ENCODE peak calls at places on chromosome 12, in ten cellular contexts. M, D, F, O, L, I, N, E, W and P are unnamed samples.

GRCh38 chr12:50218386-50218785 is 51.2 kb upstream of the CERS5 start:
- DNase-seq in M (no peak), D (no peak), F (no peak), O (peak), L (no peak), I (no peak), N (no peak), E (no peak), W (no peak), P (no peak)

GRCh38 chr12:46131729-46132128 is 137.1 kb downstream of the SLC38A1 start:
- DNase-seq in M (no peak), D (no peak), F (no peak), O (no peak), L (no peak), I (no peak), N (no peak), E (no peak), W (no peak), P (no peak)

GRCh38 chr12:131608740-131609665 is 101.9 kb upstream of the SFSWAP start:
- DNase-seq in M (peak), D (peak), F (peak), O (peak), L (peak), I (peak), N (peak), E (peak), W (peak), P (peak)

GRCh38 chr12:18578191-18578590 is 159.6 kb downstream of the PLCZ1 start:
- DNase-seq in M (no peak), D (no peak), F (no peak), O (no peak), L (peak), I (no peak), N (no peak), E (no peak), W (no peak), P (no peak)

GRCh38 chr12:9509464-9510166 is 98.1 kb downstream of the KLRB1 start:
- DNase-seq in M (no peak), D (peak), F (no peak), O (peak), L (no peak), I (no peak), N (no peak), E (no peak), W (no peak), P (no peak)

GRCh38 chr12:131205534-131205933 is 251.8 kb downstream of the ADGRD1 start:
- DNase-seq in M (no peak), D (no peak), F (no peak), O (no peak), L (no peak), I (peak), N (no peak), E (peak), W (no peak), P (no peak)

GRCh38 chr12:31325524-31325875 is 450 bp downstream of the SINHCAF start:
- DNase-seq in M (no peak), D (peak), F (peak), O (no peak), L (no peak), I (no peak), N (peak), E (peak), W (no peak), P (no peak)

GRCh38 chr12:57609781-57610552 is 1.3 kb upstream of the ARHGEF25 start:
- DNase-seq in M (no peak), D (no peak), F (no peak), O (no peak), L (no peak), I (no peak), N (no peak), E (no peak), W (peak), P (peak)

GRCh38 chr12:67773896-67774295 is 125.4 kb downstream of the DYRK2 start:
- DNase-seq in M (no peak), D (no peak), F (no peak), O (peak), L (peak), I (no peak), N (no peak), E (no peak), W (no peak), P (no peak)

GRCh38 chr12:114673169-114673833 is 10.7 kb downstream of the TBX3 start:
- DNase-seq in M (no peak), D (no peak), F (no peak), O (no peak), L (peak), I (no peak), N (no peak), E (no peak), W (no peak), P (no peak)

GRCh38 chr12:110874351-110874750 is 27.6 kb downstream of the CCDC63 start:
- DNase-seq in M (no peak), D (no peak), F (no peak), O (no peak), L (no peak), I (no peak), N (no peak), E (no peak), W (no peak), P (no peak)

GRCh38 chr12:130715150-130715995 is 726 bp downstream of the RIMBP2 start:
- DNase-seq in M (no peak), D (no peak), F (no peak), O (no peak), L (no peak), I (no peak), N (no peak), E (no peak), W (no peak), P (peak)

GRCh38 chr12:60266381-60266852 is 670.6 kb downstream of the SLC16A7 start:
- DNase-seq in M (no peak), D (peak), F (no peak), O (peak), L (peak), I (no peak), N (no peak), E (no peak), W (no peak), P (no peak)

GRCh38 chr12:31588976-31589375 is 2.0 kb downstream of the DENND5B start:
- DNase-seq in M (no peak), D (no peak), F (no peak), O (no peak), L (no peak), I (no peak), N (no peak), E (no peak), W (no peak), P (no peak)

GRCh38 chr12:54041097-54041690 is 8.3 kb downstream of the HOXC5 start:
- DNase-seq in M (peak), D (no peak), F (no peak), O (no peak), L (no peak), I (no peak), N (no peak), E (no peak), W (no peak), P (no peak)

GRCh38 chr12:54370218-54370730 is 6.0 kb upstream of the GPR84 start:
- DNase-seq in M (peak), D (peak), F (peak), O (peak), L (peak), I (peak), N (no peak), E (peak), W (peak), P (peak)

GRCh38 chr12:19169222-19169621 is 39.7 kb downstream of the PLEKHA5 start:
- DNase-seq in M (no peak), D (no peak), F (no peak), O (no peak), L (no peak), I (no peak), N (no peak), E (no peak), W (no peak), P (no peak)

GRCh38 chr12:107318554-107318803 is 225.1 kb upstream of the CRY1 start:
- DNase-seq in M (no peak), D (no peak), F (no peak), O (no peak), L (no peak), I (no peak), N (no peak), E (no peak), W (no peak), P (no peak)

GRCh38 chr12:7112041-7112440 is 3.0 kb upstream of the C1RL start:
- DNase-seq in M (no peak), D (no peak), F (no peak), O (no peak), L (no peak), I (no peak), N (no peak), E (no peak), W (no peak), P (no peak)

GRCh38 chr12:49689785-49690184 is 17.4 kb downstream of the FMNL3 start:
- DNase-seq in M (no peak), D (no peak), F (no peak), O (no peak), L (peak), I (no peak), N (no peak), E (no peak), W (no peak), P (no peak)

GRCh38 chr12:128542844-128543243 is 275.9 kb downstream of the TMEM132C start:
- DNase-seq in M (no peak), D (no peak), F (no peak), O (no peak), L (no peak), I (no peak), N (no peak), E (no peak), W (no peak), P (no peak)

GRCh38 chr12:22812531-22812930 is 187.6 kb downstream of the ETNK1 start:
- DNase-seq in M (no peak), D (no peak), F (no peak), O (no peak), L (no peak), I (no peak), N (no peak), E (no peak), W (no peak), P (no peak)

GRCh38 chr12:48969847-48970701 is 1.5 kb downstream of the WNT10B start:
- DNase-seq in M (no peak), D (no peak), F (no peak), O (no peak), L (no peak), I (no peak), N (no peak), E (no peak), W (no peak), P (peak)

GRCh38 chr12:29662737-29663323 is 120.9 kb downstream of the TMTC1 start:
- DNase-seq in M (no peak), D (no peak), F (no peak), O (no peak), L (no peak), I (no peak), N (no peak), E (no peak), W (no peak), P (no peak)

GRCh38 chr12:14554281-14555008 is 13.2 kb downstream of the PLBD1 start:
- DNase-seq in M (peak), D (peak), F (peak), O (peak), L (peak), I (peak), N (no peak), E (peak), W (peak), P (no peak)

GRCh38 chr12:13044859-13045384 is 741 bp downstream of the FAM234B start:
- DNase-seq in M (no peak), D (no peak), F (no peak), O (no peak), L (no peak), I (no peak), N (no peak), E (no peak), W (no peak), P (no peak)

GRCh38 chr12:69061574-69061973 is 128.6 kb upstream of the CPM start:
- DNase-seq in M (no peak), D (no peak), F (no peak), O (no peak), L (no peak), I (no peak), N (no peak), E (no peak), W (no peak), P (no peak)

GRCh38 chr12:41983896-41984295 is 160.8 kb downstream of the GXYLT1 start:
- DNase-seq in M (no peak), D (no peak), F (no peak), O (no peak), L (no peak), I (no peak), N (no peak), E (no peak), W (no peak), P (no peak)

DNA sequence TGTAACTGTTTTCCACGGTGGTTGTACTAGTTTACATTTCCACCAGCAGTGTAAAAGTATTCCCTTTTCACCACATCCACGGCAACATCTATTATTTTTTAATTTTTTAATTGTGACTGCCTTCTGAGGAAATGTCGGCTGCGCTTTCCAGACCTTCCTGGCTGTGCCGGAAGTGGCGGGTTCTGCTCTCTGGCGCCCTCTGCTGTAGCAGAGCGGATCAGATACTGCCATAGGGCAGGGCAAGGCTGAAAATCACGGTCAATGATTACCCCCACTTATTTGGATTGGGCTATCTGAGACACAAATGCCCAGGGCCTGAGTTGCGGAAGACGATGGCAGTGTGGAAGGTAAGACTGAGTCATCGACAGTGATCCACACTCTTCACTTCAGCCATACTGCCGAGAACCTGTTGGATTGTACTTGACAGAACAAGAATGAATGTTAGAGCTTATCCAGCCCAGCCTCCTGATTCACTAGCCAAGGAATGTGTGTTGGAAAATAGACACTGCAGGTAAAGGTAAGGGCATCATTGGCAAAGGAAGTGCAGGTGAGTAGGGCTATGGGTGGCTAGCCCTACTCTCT is 124.2 kb downstream of the NTF3 start:
- DNase-seq in M (no peak), D (peak), F (no peak), O (no peak), L (no peak), I (no peak), N (no peak), E (no peak), W (no peak), P (peak)
- TF ChIP-seq CTCF in M (no peak), D (peak), F (no peak), O (peak), L (peak), I (peak), N (no peak), E (no peak), W (peak), P (peak)

GRCh38 chr12:89245090-89245489 is 107.2 kb downstream of the DUSP6 start:
- DNase-seq in M (no peak), D (no peak), F (no peak), O (no peak), L (peak), I (peak), N (peak), E (no peak), W (no peak), P (no peak)
- TF ChIP-seq CTCF in M (no peak), D (no peak), F (no peak), O (no peak), L (no peak), I (no peak), N (no peak), E (no peak), W (no peak), P (no peak)

DNA sequence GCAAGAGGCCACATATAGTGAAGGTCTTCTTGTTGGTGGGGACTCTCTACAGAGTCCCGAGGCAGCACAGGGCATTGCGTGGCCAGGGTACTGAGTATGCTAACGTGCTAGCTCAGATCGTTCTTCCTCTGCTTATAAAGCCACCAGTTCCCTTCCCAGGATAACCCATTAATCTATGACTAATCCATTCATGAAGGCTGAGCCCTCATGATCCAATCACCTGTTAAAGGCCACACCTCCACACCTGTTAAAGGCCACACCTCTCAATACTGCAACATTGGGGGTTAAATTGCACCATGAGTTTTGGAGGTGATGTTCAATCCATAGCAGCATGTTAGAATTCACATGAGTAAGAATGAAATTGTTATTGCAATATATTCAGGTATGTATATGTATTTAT is 12.8 kb upstream of the YARS2 start:
- DNase-seq in M (no peak), D (no peak), F (no peak), O (no peak), L (no peak), I (no peak), N (no peak), E (no peak), W (no peak), P (no peak)
- TF ChIP-seq CTCF in M (no peak), D (no peak), F (no peak), O (no peak), L (no peak), I (no peak), N (no peak), E (no peak), W (no peak), P (no peak)

GRCh38 chr12:124007810-124008570 is 35.0 kb downstream of the ZNF664 start:
- DNase-seq in M (no peak), D (peak), F (peak), O (no peak), L (peak), I (no peak), N (no peak), E (no peak), W (no peak), P (no peak)
- TF ChIP-seq CTCF in M (no peak), D (no peak), F (no peak), O (no peak), L (no peak), I (no peak), N (no peak), E (no peak), W (no peak), P (no peak)

DNA sequence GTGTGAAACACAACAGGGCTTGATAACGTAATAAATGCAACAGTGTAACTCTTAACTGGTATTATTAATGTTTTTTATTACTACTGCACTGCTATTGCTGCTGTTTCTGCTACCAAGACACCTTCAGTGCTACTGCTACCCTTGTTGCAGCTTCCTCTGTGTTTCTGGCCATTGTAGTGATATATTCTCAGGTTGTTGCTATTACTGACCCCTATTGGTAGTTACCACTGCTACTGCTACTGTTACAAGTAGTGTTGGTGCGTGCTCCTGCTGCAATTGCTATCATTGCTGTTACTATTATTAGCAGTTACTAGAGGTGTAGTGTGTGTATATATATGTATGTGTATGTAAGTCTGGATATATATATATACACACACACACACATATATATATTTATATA is 87.2 kb upstream of the PTPRB start:
- DNase-seq in M (no peak), D (no peak), F (no peak), O (peak), L (no peak), I (no peak), N (no peak), E (no peak), W (no peak), P (no peak)
- TF ChIP-seq CTCF in M (no peak), D (no peak), F (no peak), O (peak), L (peak), I (no peak), N (no peak), E (no peak), W (peak), P (no peak)

GRCh38 chr12:76879710-76880025 is 849 bp upstream of the CSRP2 start:
- DNase-seq in M (no peak), D (no peak), F (no peak), O (peak), L (no peak), I (no peak), N (no peak), E (no peak), W (no peak), P (peak)

GRCh38 chr12:76880156-76881023 is 1.6 kb upstream of the CSRP2 start:
- DNase-seq in M (no peak), D (no peak), F (no peak), O (peak), L (no peak), I (no peak), N (no peak), E (no peak), W (no peak), P (no peak)

GRCh38 chr12:76876696-76877229 is 2.1 kb downstream of the CSRP2 start:
- DNase-seq in M (no peak), D (no peak), F (no peak), O (no peak), L (no peak), I (no peak), N (no peak), E (no peak), W (no peak), P (no peak)

GRCh38 chr12:76878899-76879709 is at the start of gene CSRP2:
- DNase-seq in M (peak), D (peak), F (peak), O (peak), L (peak), I (no peak), N (peak), E (peak), W (peak), P (peak)

DNA sequence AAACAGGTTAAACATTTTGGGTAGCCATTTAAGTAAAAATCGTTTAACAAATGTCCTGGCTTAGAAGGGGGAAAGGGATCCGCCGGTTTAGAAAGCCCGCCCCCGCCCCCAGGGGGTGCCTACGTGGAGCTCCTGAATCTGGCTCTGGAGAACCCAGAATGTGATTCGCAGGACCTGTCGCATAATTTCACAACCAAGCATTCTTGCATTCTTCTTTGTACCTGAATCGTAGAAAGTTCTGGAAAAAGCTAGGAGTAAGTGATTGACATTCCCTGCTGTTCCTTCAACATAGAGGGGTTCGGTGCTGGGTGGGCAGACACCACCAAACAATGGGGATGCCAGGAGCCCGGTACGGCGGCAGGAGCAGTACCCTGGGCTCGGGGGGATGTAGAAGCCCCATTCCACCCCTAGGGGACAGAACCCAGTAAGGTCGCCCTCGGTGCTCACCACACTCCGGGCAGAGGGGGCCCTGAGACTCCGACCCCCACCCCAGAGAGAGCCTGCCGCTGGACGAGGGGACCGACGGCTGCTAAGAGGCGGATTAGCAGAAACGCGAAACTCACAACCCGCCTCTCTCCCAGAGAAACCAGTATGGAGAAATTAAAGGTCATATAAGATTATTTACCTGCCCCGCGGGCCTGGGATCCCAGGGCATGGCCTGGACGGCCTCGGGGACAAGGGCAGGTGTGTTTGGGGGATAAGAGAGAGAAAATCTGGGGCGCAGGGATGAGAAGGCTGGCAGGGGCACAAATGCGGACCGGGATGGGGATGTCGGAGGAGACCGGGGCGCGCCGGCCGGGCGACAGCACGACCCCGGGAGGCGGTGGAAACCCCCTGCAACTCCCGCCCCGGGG is 547 bp downstream of the CSRP2 start:
- DNase-seq in M (no peak), D (peak), F (peak), O (no peak), L (no peak), I (no peak), N (no peak), E (no peak), W (no peak), P (peak)
- TF ChIP-seq CTCF in M (no peak), D (peak), F (peak), O (peak), L (peak), I (peak), N (no peak), E (no peak), W (no peak), P (peak)

GRCh38 chr12:120710805-120711296 is 593 bp downstream of the UNC119B start:
- DNase-seq in M (no peak), D (peak), F (peak), O (no peak), L (no peak), I (no peak), N (no peak), E (peak), W (no peak), P (peak)

GRCh38 chr12:120711411-120711810 is 1.2 kb downstream of the UNC119B start:
- DNase-seq in M (no peak), D (no peak), F (no peak), O (no peak), L (no peak), I (no peak), N (no peak), E (no peak), W (no peak), P (no peak)

GRCh38 chr12:120709976-120710804 is at the start of gene UNC119B:
- DNase-seq in M (peak), D (peak), F (peak), O (peak), L (peak), I (no peak), N (peak), E (peak), W (peak), P (peak)

GRCh38 chr12:120713861-120714482 is 3.7 kb downstream of the UNC119B start:
- DNase-seq in M (peak), D (peak), F (peak), O (peak), L (peak), I (peak), N (peak), E (no peak), W (no peak), P (peak)

GRCh38 chr12:120712654-120713053 is 2.4 kb downstream of the UNC119B start:
- DNase-seq in M (no peak), D (no peak), F (no peak), O (no peak), L (no peak), I (no peak), N (no peak), E (no peak), W (no peak), P (no peak)
- TF ChIP-seq CTCF in M (no peak), D (no peak), F (no peak), O (no peak), L (no peak), I (no peak), N (no peak), E (no peak), W (no peak), P (no peak)